ENCODE peak calls at places on chromosomes 1 and 21, in seven cellular contexts. One of them, this sample, is unnamed.

GRCh38 chr1:161943713-161944112 is 80.0 kb downstream of the OLFML2B start:
- DNase-seq in keratinocyte: no peak
- DNase-seq in adrenal gland: no peak
- DNase-seq in ovary: no peak
- DNase-seq in bronchial epithelial cell: no peak
- DNase-seq in endothelial cell: no peak
- DNase-seq in BE2C: no peak
- DNase-seq in this sample: no peak

GRCh38 chr21:32278068-32278467 is 781 bp downstream of the MIS18A start:
- DNase-seq in adrenal gland: no peak
- DNase-seq in ovary: no peak
- DNase-seq in keratinocyte: no peak
- DNase-seq in BE2C: no peak
- DNase-seq in endothelial cell: no peak
- DNase-seq in bronchial epithelial cell: peak; percentile 8
- DNase-seq in this sample: no peak

GRCh38 chr21:44618909-44619308 is 7.0 kb downstream of the KRTAP10-8 start:
- DNase-seq in adrenal gland: no peak
- DNase-seq in BE2C: no peak
- DNase-seq in bronchial epithelial cell: no peak
- DNase-seq in endothelial cell: no peak
- DNase-seq in keratinocyte: no peak
- DNase-seq in ovary: no peak
- DNase-seq in this sample: no peak

GRCh38 chr21:35861656-35862055 is 198.7 kb downstream of the SETD4 start:
- DNase-seq in bronchial epithelial cell: no peak
- DNase-seq in adrenal gland: no peak
- DNase-seq in keratinocyte: no peak
- DNase-seq in ovary: no peak
- DNase-seq in endothelial cell: no peak
- DNase-seq in BE2C: no peak
- DNase-seq in this sample: no peak

GRCh38 chr21:45029968-45030636 is 44.3 kb upstream of the ADARB1 start:
- DNase-seq in adrenal gland: no peak
- DNase-seq in bronchial epithelial cell: no peak
- DNase-seq in keratinocyte: no peak
- DNase-seq in endothelial cell: no peak
- DNase-seq in BE2C: peak; percentile 75
- DNase-seq in ovary: no peak
- DNase-seq in this sample: no peak

GRCh38 chr1:116311756-116312691 is 61.0 kb upstream of the ATP1A1 start:
- DNase-seq in bronchial epithelial cell: peak; percentile 65
- DNase-seq in BE2C: no peak
- DNase-seq in keratinocyte: no peak
- DNase-seq in adrenal gland: no peak
- DNase-seq in ovary: no peak
- DNase-seq in endothelial cell: no peak
- DNase-seq in this sample: no peak

GRCh38 chr1:186828612-186829542 is at the start of gene PLA2G4A:
- DNase-seq in adrenal gland: peak; percentile 19
- DNase-seq in bronchial epithelial cell: peak; percentile 81
- DNase-seq in ovary: peak; percentile 21
- DNase-seq in BE2C: no peak
- DNase-seq in endothelial cell: peak; percentile 7
- DNase-seq in keratinocyte: peak; percentile 15
- DNase-seq in this sample: no peak

GRCh38 chr21:38945536-38946245 is 140.0 kb downstream of the ETS2 start:
- DNase-seq in bronchial epithelial cell: no peak
- DNase-seq in keratinocyte: no peak
- DNase-seq in endothelial cell: no peak
- DNase-seq in adrenal gland: no peak
- DNase-seq in ovary: no peak
- DNase-seq in BE2C: no peak
- DNase-seq in this sample: no peak

GRCh38 chr1:225341642-225342041 is 86.2 kb downstream of the LBR start:
- DNase-seq in keratinocyte: no peak
- DNase-seq in endothelial cell: no peak
- DNase-seq in ovary: no peak
- DNase-seq in adrenal gland: no peak
- DNase-seq in BE2C: no peak
- DNase-seq in bronchial epithelial cell: no peak
- DNase-seq in this sample: no peak

GRCh38 chr21:18986197-18986596 is 582.6 kb upstream of the TMPRSS15 start:
- DNase-seq in ovary: no peak
- DNase-seq in endothelial cell: no peak
- DNase-seq in keratinocyte: no peak
- DNase-seq in bronchial epithelial cell: no peak
- DNase-seq in BE2C: no peak
- DNase-seq in adrenal gland: no peak
- DNase-seq in this sample: no peak

GRCh38 chr1:42479621-42480020 is 16.5 kb downstream of the CCDC30 start:
- DNase-seq in ovary: no peak
- DNase-seq in endothelial cell: no peak
- DNase-seq in keratinocyte: no peak
- DNase-seq in BE2C: peak; percentile 3
- DNase-seq in bronchial epithelial cell: peak; percentile 36
- DNase-seq in adrenal gland: no peak
- DNase-seq in this sample: peak; percentile 55

GRCh38 chr1:2135425-2135824 is 59.1 kb downstream of the FAAP20 start:
- DNase-seq in adrenal gland: no peak
- DNase-seq in bronchial epithelial cell: peak; percentile 82
- DNase-seq in ovary: peak; percentile 60
- DNase-seq in endothelial cell: no peak
- DNase-seq in BE2C: peak; percentile 77
- DNase-seq in keratinocyte: peak; percentile 78
- DNase-seq in this sample: no peak

GRCh38 chr1:3249236-3249845 is 180.3 kb downstream of the PRDM16 start:
- DNase-seq in keratinocyte: no peak
- DNase-seq in ovary: no peak
- DNase-seq in endothelial cell: no peak
- DNase-seq in adrenal gland: no peak
- DNase-seq in BE2C: no peak
- DNase-seq in bronchial epithelial cell: no peak
- DNase-seq in this sample: no peak

GRCh38 chr21:38333290-38334272 is 76.8 kb downstream of the KCNJ15 start:
- DNase-seq in BE2C: no peak
- DNase-seq in ovary: no peak
- DNase-seq in bronchial epithelial cell: no peak
- DNase-seq in endothelial cell: no peak
- DNase-seq in keratinocyte: no peak
- DNase-seq in adrenal gland: no peak
- DNase-seq in this sample: no peak

GRCh38 chr21:44703731-44704635 is 7.0 kb downstream of the KRTAP10-12 start:
- DNase-seq in keratinocyte: no peak
- DNase-seq in BE2C: no peak
- DNase-seq in endothelial cell: no peak
- DNase-seq in ovary: no peak
- DNase-seq in bronchial epithelial cell: no peak
- DNase-seq in adrenal gland: no peak
- DNase-seq in this sample: no peak

GRCh38 chr21:26320541-26320940 is 150.0 kb upstream of the APP start:
- DNase-seq in keratinocyte: no peak
- DNase-seq in endothelial cell: no peak
- DNase-seq in adrenal gland: no peak
- DNase-seq in BE2C: no peak
- DNase-seq in ovary: no peak
- DNase-seq in bronchial epithelial cell: no peak
- DNase-seq in this sample: no peak

GRCh38 chr1:181737056-181737455 is 253.7 kb downstream of the CACNA1E start:
- DNase-seq in BE2C: no peak
- DNase-seq in ovary: no peak
- DNase-seq in endothelial cell: no peak
- DNase-seq in adrenal gland: no peak
- DNase-seq in keratinocyte: peak; percentile 5
- DNase-seq in bronchial epithelial cell: peak; percentile 3
- DNase-seq in this sample: no peak

GRCh38 chr1:24688621-24689195 is 45.6 kb downstream of the SRRM1 start:
- DNase-seq in adrenal gland: peak; percentile 75
- DNase-seq in ovary: peak; percentile 72
- DNase-seq in bronchial epithelial cell: peak; percentile 42
- DNase-seq in BE2C: peak; percentile 71
- DNase-seq in endothelial cell: peak; percentile 76
- DNase-seq in keratinocyte: no peak
- DNase-seq in this sample: peak; percentile 80

GRCh38 chr1:209409786-209410185 is 173.7 kb upstream of the CAMK1G start:
- DNase-seq in BE2C: no peak
- DNase-seq in endothelial cell: no peak
- DNase-seq in keratinocyte: no peak
- DNase-seq in bronchial epithelial cell: peak; percentile 98
- DNase-seq in ovary: no peak
- DNase-seq in adrenal gland: no peak
- DNase-seq in this sample: no peak

GRCh38 chr1:10513199-10513598 is 38.4 kb downstream of the PEX14 start:
- DNase-seq in endothelial cell: no peak
- DNase-seq in ovary: no peak
- DNase-seq in keratinocyte: no peak
- DNase-seq in bronchial epithelial cell: no peak
- DNase-seq in adrenal gland: no peak
- DNase-seq in BE2C: no peak
- DNase-seq in this sample: no peak

GRCh38 chr1:1344672-1345361 is 4.4 kb downstream of the DVL1 start:
- DNase-seq in endothelial cell: peak; percentile 63
- DNase-seq in bronchial epithelial cell: peak; percentile 94
- DNase-seq in adrenal gland: no peak
- DNase-seq in BE2C: peak; percentile 74
- DNase-seq in keratinocyte: peak; percentile 97
- DNase-seq in ovary: no peak
- DNase-seq in this sample: peak; percentile 64

DNA sequence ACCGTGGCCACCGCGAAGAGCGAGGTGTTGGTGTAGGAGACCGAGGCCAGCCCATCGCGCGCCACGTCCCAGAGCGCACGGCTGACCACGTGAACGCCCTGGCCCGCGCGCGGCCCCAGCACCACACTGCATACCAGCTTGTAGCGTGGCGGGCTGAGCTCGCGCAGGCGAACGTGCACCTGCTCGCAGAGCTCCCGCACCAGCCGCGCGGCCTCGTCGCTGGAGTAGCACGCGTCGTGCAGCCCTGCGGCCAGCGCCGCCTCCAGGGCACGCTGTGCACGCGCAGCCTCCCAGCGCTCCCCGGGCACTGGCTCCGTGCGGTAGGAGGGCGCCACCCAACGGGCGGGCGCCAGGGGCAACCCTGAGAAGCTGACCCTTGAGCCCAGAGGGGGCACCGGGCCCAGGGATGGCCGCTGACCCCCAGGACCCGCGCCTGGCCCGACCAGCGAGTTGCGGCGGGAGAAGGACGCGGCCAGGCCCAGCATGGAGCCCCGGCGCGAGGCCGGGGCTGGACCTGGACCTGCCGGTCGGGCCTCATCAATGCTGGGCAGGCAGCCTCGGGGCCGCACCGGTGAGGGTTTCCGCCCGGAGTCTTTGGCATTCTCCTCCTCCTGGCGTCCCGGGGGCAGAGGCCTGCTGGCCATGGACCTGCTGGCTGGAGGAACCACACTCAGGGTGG is 987 bp downstream of the DYNLT4 start:
- DNase-seq in endothelial cell: no peak
- DNase-seq in ovary: peak; percentile 62
- DNase-seq in bronchial epithelial cell: no peak
- DNase-seq in adrenal gland: no peak
- DNase-seq in BE2C: no peak
- DNase-seq in keratinocyte: no peak
- DNase-seq in this sample: peak; percentile 12
- TF ChIP-seq CTCF in endothelial cell: peak; percentile 16
- TF ChIP-seq CTCF in ovary: no peak
- TF ChIP-seq CTCF in bronchial epithelial cell: no peak
- TF ChIP-seq CTCF in adrenal gland: no peak
- TF ChIP-seq CTCF in BE2C: no peak
- TF ChIP-seq CTCF in keratinocyte: no peak
- TF ChIP-seq CTCF in this sample: no peak

DNA sequence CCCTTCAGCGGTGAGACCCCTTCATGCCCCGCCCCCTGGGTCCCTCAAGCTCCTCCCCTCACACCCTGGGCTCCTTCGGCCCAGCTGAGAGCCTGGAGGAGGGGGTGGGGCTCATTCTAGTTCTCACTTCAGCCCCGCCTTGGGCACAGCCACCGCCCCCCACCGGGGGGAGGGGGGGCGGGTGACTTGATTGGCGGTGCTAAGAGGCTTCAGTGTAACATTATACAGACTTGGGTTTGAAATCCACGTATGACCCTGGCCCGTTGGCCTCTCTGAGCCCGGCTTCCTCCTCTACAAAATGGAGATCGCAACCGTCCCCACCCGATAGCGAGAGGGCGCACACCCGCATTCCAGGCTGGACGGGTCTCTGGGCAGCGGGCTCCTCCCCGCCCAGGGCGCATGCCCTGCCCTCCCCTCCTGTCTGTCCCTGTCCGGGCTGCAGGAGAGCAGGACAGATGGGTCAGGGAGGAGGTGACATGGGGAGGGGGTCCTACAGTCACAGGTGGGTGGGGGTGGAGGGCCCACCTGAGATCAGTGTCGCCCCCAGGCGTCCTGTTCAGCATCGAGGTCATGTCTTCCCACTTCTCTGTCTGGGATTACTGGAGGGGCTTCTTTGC is 5.1 kb downstream of the CLCNKB start:
- DNase-seq in endothelial cell: peak; percentile 70
- DNase-seq in BE2C: peak; percentile 75
- DNase-seq in keratinocyte: no peak
- DNase-seq in ovary: peak; percentile 81
- DNase-seq in adrenal gland: no peak
- DNase-seq in bronchial epithelial cell: peak; percentile 14
- DNase-seq in this sample: peak; percentile 79
- TF ChIP-seq CTCF in endothelial cell: no peak
- TF ChIP-seq CTCF in BE2C: no peak
- TF ChIP-seq CTCF in keratinocyte: no peak
- TF ChIP-seq CTCF in ovary: no peak
- TF ChIP-seq CTCF in adrenal gland: no peak
- TF ChIP-seq CTCF in bronchial epithelial cell: no peak
- TF ChIP-seq CTCF in this sample: no peak

GRCh38 chr21:29691616-29692491 is 247.9 kb downstream of the GRIK1 start:
- DNase-seq in endothelial cell: no peak
- DNase-seq in ovary: no peak
- DNase-seq in bronchial epithelial cell: no peak
- DNase-seq in adrenal gland: no peak
- DNase-seq in keratinocyte: no peak
- DNase-seq in BE2C: no peak
- DNase-seq in this sample: no peak
- TF ChIP-seq CTCF in endothelial cell: no peak
- TF ChIP-seq CTCF in ovary: no peak
- TF ChIP-seq CTCF in bronchial epithelial cell: no peak
- TF ChIP-seq CTCF in adrenal gland: no peak
- TF ChIP-seq CTCF in keratinocyte: no peak
- TF ChIP-seq CTCF in BE2C: no peak
- TF ChIP-seq CTCF in this sample: no peak

DNA sequence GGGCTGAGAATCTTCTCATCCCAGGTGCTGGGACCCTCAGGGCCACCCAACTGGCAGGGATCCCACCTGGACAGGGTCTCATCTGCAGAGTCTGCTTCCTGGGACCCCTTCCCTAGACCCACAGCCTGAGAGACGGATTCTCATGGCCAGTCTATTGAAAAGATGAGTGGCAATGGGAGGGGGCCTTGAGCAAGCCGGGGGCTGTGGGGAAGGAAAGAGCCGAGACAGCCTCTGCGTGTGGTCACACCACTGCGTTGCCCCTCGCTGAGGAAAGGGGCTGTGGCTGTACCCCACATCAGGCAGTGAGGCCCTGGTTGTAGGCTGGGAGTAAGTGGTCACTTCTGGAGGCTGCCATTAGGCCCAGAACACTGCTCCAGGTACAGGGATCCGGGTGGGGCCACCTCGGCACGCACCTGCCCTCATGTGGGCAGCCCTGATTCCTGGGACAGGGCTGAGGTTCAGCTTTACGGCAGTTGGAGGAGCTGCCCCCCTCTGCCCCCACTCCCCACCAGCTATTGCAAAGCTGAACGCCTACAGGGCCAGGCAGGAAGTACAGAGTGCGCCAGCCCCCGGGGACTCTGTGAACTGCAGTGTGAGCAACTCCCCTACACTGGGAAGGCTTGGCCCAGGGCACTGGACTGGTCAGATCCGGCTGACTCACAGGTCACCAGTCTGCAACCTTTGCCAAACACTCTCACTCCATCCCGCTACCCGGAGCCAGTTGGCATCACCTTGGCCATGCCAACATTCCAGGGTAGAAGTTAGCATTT is 106.9 kb downstream of the RIPK4 start:
- DNase-seq in ovary: no peak
- DNase-seq in bronchial epithelial cell: no peak
- DNase-seq in adrenal gland: no peak
- DNase-seq in endothelial cell: no peak
- DNase-seq in BE2C: no peak
- DNase-seq in keratinocyte: no peak
- DNase-seq in this sample: no peak
- TF ChIP-seq CTCF in ovary: no peak
- TF ChIP-seq CTCF in bronchial epithelial cell: no peak
- TF ChIP-seq CTCF in adrenal gland: no peak
- TF ChIP-seq CTCF in endothelial cell: no peak
- TF ChIP-seq CTCF in BE2C: no peak
- TF ChIP-seq CTCF in keratinocyte: no peak
- TF ChIP-seq CTCF in this sample: no peak

This sample was measured in glutamatergic neuron.